ENCODE peak calls at places on chromosomes 4 and X, in five cellular contexts. One of them, this sample, is unnamed.

GRCh38 chrX:132041016-132041415 is 17.9 kb downstream of the STK26 start:
- DNase-seq in GM23338: peak; percentile 8
- DNase-seq in OCI-LY7: no peak
- DNase-seq in caudate nucleus: no peak
- DNase-seq in dorsolateral prefrontal cortex: no peak
- DNase-seq in this sample: no peak

GRCh38 chrX:41108007-41108683 is 22.9 kb downstream of the USP9X start:
- DNase-seq in dorsolateral prefrontal cortex: no peak
- DNase-seq in caudate nucleus: no peak
- DNase-seq in OCI-LY7: no peak
- DNase-seq in GM23338: no peak
- DNase-seq in this sample: no peak

GRCh38 chr4:187656953-187657352 is 338.6 kb upstream of the ZFP42 start:
- DNase-seq in OCI-LY7: no peak
- DNase-seq in caudate nucleus: no peak
- DNase-seq in dorsolateral prefrontal cortex: no peak
- DNase-seq in GM23338: no peak
- DNase-seq in this sample: no peak

GRCh38 chr4:85244638-85245037 is 230.3 kb upstream of the ARHGAP24 start:
- DNase-seq in GM23338: no peak
- DNase-seq in dorsolateral prefrontal cortex: no peak
- DNase-seq in OCI-LY7: no peak
- DNase-seq in caudate nucleus: no peak
- DNase-seq in this sample: no peak

GRCh38 chrX:868248-868647 is 237.7 kb downstream of the SHOX start:
- DNase-seq in dorsolateral prefrontal cortex: no peak
- DNase-seq in GM23338: no peak
- DNase-seq in caudate nucleus: no peak
- DNase-seq in OCI-LY7: no peak
- DNase-seq in this sample: no peak

GRCh38 chrX:136260801-136261200 is 9.6 kb upstream of the MAP7D3 start:
- DNase-seq in caudate nucleus: no peak
- DNase-seq in OCI-LY7: no peak
- DNase-seq in dorsolateral prefrontal cortex: peak; percentile 21
- DNase-seq in GM23338: no peak
- DNase-seq in this sample: no peak

GRCh38 chrX:19731307-19731706 is 156.1 kb downstream of the SH3KBP1 start:
- DNase-seq in dorsolateral prefrontal cortex: no peak
- DNase-seq in OCI-LY7: no peak
- DNase-seq in GM23338: no peak
- DNase-seq in caudate nucleus: no peak
- DNase-seq in this sample: no peak

GRCh38 chrX:150062292-150063137 is 124.2 kb upstream of the EOLA2 start:
- DNase-seq in GM23338: no peak
- DNase-seq in dorsolateral prefrontal cortex: no peak
- DNase-seq in caudate nucleus: no peak
- DNase-seq in OCI-LY7: no peak
- DNase-seq in this sample: no peak

GRCh38 chr4:186809070-186809469 is 85.4 kb upstream of the FAT1 start:
- DNase-seq in caudate nucleus: no peak
- DNase-seq in OCI-LY7: no peak
- DNase-seq in GM23338: no peak
- DNase-seq in dorsolateral prefrontal cortex: no peak
- DNase-seq in this sample: no peak

GRCh38 chr4:8542776-8543525 is 37.2 kb upstream of the GPR78 start:
- DNase-seq in caudate nucleus: no peak
- DNase-seq in OCI-LY7: no peak
- DNase-seq in GM23338: no peak
- DNase-seq in dorsolateral prefrontal cortex: no peak
- DNase-seq in this sample: no peak

GRCh38 chrX:135974279-135974856 is 580 bp upstream of the MMGT1 start:
- DNase-seq in OCI-LY7: peak; percentile 75
- DNase-seq in GM23338: peak; percentile 78
- DNase-seq in caudate nucleus: peak; percentile 78
- DNase-seq in dorsolateral prefrontal cortex: peak; percentile 71
- DNase-seq in this sample: peak; percentile 80

GRCh38 chr4:48032721-48033120 is 16.1 kb downstream of the NIPAL1 start:
- DNase-seq in GM23338: no peak
- DNase-seq in OCI-LY7: no peak
- DNase-seq in caudate nucleus: no peak
- DNase-seq in dorsolateral prefrontal cortex: no peak
- DNase-seq in this sample: no peak

GRCh38 chrX:98111684-98112083 is 1228.0 kb downstream of the RPA4 start:
- DNase-seq in caudate nucleus: no peak
- DNase-seq in GM23338: no peak
- DNase-seq in dorsolateral prefrontal cortex: no peak
- DNase-seq in OCI-LY7: no peak
- DNase-seq in this sample: no peak

GRCh38 chr4:8771258-8771590 is 100.4 kb downstream of the HMX1 start:
- DNase-seq in dorsolateral prefrontal cortex: no peak
- DNase-seq in caudate nucleus: no peak
- DNase-seq in OCI-LY7: no peak
- DNase-seq in GM23338: peak; percentile 26
- DNase-seq in this sample: peak; percentile 45

GRCh38 chrX:21509912-21510311 is 135.7 kb downstream of the CNKSR2 start:
- DNase-seq in caudate nucleus: no peak
- DNase-seq in OCI-LY7: no peak
- DNase-seq in GM23338: no peak
- DNase-seq in dorsolateral prefrontal cortex: no peak
- DNase-seq in this sample: no peak

GRCh38 chrX:140817943-140818342 is 108.4 kb downstream of the LINC00632 start:
- DNase-seq in OCI-LY7: peak; percentile 58
- DNase-seq in dorsolateral prefrontal cortex: no peak
- DNase-seq in GM23338: peak; percentile 51
- DNase-seq in caudate nucleus: no peak
- DNase-seq in this sample: no peak

GRCh38 chr4:40856836-40857362 is 107.1 kb downstream of the NSUN7 start:
- DNase-seq in GM23338: peak; percentile 95
- DNase-seq in caudate nucleus: peak; percentile 83
- DNase-seq in OCI-LY7: peak; percentile 79
- DNase-seq in dorsolateral prefrontal cortex: peak; percentile 73
- DNase-seq in this sample: no peak

GRCh38 chrX:47634871-47635575 is 5.3 kb upstream of the CFP start:
- DNase-seq in OCI-LY7: no peak
- DNase-seq in GM23338: no peak
- DNase-seq in caudate nucleus: no peak
- DNase-seq in dorsolateral prefrontal cortex: no peak
- DNase-seq in this sample: no peak

GRCh38 chr4:8209997-8210396 is 10.9 kb downstream of the SH3TC1 start:
- DNase-seq in caudate nucleus: no peak
- DNase-seq in dorsolateral prefrontal cortex: no peak
- DNase-seq in GM23338: no peak
- DNase-seq in OCI-LY7: no peak
- DNase-seq in this sample: no peak

GRCh38 chrX:71622347-71623104 is 4.2 kb upstream of the CXCR3 start:
- DNase-seq in caudate nucleus: no peak
- DNase-seq in GM23338: peak; percentile 39
- DNase-seq in dorsolateral prefrontal cortex: peak; percentile 56
- DNase-seq in OCI-LY7: peak; percentile 76
- DNase-seq in this sample: peak; percentile 66

GRCh38 chr4:61202638-61203495 is 2.7 kb downstream of the ADGRL3 start:
- DNase-seq in OCI-LY7: no peak
- DNase-seq in dorsolateral prefrontal cortex: peak; percentile 24
- DNase-seq in GM23338: peak; percentile 63
- DNase-seq in caudate nucleus: peak; percentile 63
- DNase-seq in this sample: no peak

GRCh38 chr4:61201562-61202099 is 1.5 kb downstream of the ADGRL3 start:
- DNase-seq in GM23338: peak; percentile 50
- DNase-seq in dorsolateral prefrontal cortex: peak; percentile 43
- DNase-seq in caudate nucleus: peak; percentile 60
- DNase-seq in OCI-LY7: no peak
- DNase-seq in this sample: peak; percentile 16

GRCh38 chr4:61200991-61201526 is 933 bp downstream of the ADGRL3 start:
- DNase-seq in GM23338: peak; percentile 74
- DNase-seq in caudate nucleus: peak; percentile 66
- DNase-seq in dorsolateral prefrontal cortex: peak; percentile 21
- DNase-seq in OCI-LY7: no peak
- DNase-seq in this sample: no peak

GRCh38 chr4:61202100-61202637 is 2.0 kb downstream of the ADGRL3 start:
- DNase-seq in dorsolateral prefrontal cortex: peak; percentile 43
- DNase-seq in OCI-LY7: no peak
- DNase-seq in caudate nucleus: peak; percentile 63
- DNase-seq in GM23338: peak; percentile 61
- DNase-seq in this sample: no peak

GRCh38 chr4:61204353-61204752 is 4.2 kb downstream of the ADGRL3 start:
- DNase-seq in GM23338: peak; percentile 55
- DNase-seq in OCI-LY7: no peak
- DNase-seq in dorsolateral prefrontal cortex: no peak
- DNase-seq in caudate nucleus: no peak
- DNase-seq in this sample: no peak
- H3K27ac ChIP-seq in GM23338: no peak overlapping the region
- H3K27ac ChIP-seq in OCI-LY7: no peak overlapping the region
- H3K27ac ChIP-seq in dorsolateral prefrontal cortex: peak overlapping the region; percentile 41
- H3K27ac ChIP-seq in caudate nucleus: no peak overlapping the region
- H3K27ac ChIP-seq in this sample: no peak overlapping the region

GRCh38 chr4:177237291-177237690 is 72.4 kb upstream of the NEIL3 start:
- DNase-seq in GM23338: no peak
- DNase-seq in dorsolateral prefrontal cortex: no peak
- DNase-seq in caudate nucleus: no peak
- DNase-seq in OCI-LY7: no peak
- DNase-seq in this sample: no peak

GRCh38 chr4:177236889-177237288 is 72.8 kb upstream of the NEIL3 start:
- DNase-seq in dorsolateral prefrontal cortex: no peak
- DNase-seq in OCI-LY7: no peak
- DNase-seq in caudate nucleus: no peak
- DNase-seq in GM23338: no peak
- DNase-seq in this sample: no peak

GRCh38 chr4:177242651-177243296 is 66.9 kb upstream of the NEIL3 start:
- DNase-seq in dorsolateral prefrontal cortex: no peak
- DNase-seq in GM23338: no peak
- DNase-seq in OCI-LY7: no peak
- DNase-seq in caudate nucleus: no peak
- DNase-seq in this sample: no peak

GRCh38 chr4:177239878-177240277 is 69.8 kb upstream of the NEIL3 start:
- DNase-seq in dorsolateral prefrontal cortex: no peak
- DNase-seq in GM23338: no peak
- DNase-seq in OCI-LY7: no peak
- DNase-seq in caudate nucleus: no peak
- DNase-seq in this sample: no peak

DNA sequence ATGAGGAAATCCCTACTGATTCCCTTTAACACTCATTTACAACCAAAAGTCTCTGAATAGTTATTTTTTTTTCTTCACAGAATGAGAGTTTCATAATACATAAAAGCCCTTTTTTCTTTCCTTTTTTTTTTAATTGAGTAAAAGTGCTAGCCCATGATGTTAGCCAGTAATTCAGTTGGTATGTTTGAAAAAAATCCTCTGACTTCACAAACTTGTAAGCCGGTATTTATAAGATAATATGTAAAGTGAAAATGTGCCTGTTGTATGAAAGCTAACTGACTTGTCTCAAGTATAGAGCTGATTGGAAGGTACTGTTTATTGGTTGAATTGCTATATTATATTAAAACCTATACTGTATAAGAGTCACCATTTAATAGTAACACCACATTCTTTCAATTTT is 70.2 kb upstream of the NEIL3 start:
- DNase-seq in caudate nucleus: no peak
- DNase-seq in OCI-LY7: no peak
- DNase-seq in dorsolateral prefrontal cortex: no peak
- DNase-seq in GM23338: no peak
- DNase-seq in this sample: no peak
- H3K27ac ChIP-seq in caudate nucleus: no peak overlapping the region
- H3K27ac ChIP-seq in OCI-LY7: no peak overlapping the region
- H3K27ac ChIP-seq in dorsolateral prefrontal cortex: no peak overlapping the region
- H3K27ac ChIP-seq in GM23338: no peak overlapping the region
- H3K27ac ChIP-seq in this sample: no peak overlapping the region

DNA sequence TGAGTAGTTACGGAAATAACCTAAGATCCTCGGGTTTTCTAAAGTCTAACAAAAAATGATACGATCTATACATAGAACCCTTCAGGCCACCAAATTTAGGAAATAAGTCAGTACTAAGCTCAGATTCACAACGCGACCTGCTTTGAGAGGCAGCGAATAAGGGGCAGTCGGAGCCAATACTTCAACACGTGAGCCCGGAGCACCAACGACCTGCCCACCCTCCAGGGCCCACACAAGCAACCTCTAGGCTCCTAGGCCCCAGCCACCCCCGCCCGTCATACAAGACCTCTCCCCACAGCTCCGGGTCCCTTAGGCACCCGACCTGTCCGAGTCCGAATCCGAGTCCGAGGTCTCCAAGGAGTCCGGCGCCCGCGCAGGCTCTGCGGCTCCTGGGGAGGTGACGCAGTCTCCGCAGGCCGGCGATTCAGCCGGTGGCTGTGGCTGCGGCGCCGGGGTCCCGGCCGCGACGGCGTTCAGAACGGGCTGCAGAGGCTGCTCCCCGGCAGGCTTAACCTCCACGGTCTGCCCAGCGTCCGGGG is 580 bp downstream of the NAF1 start:
- DNase-seq in OCI-LY7: peak; percentile 64
- DNase-seq in GM23338: peak; percentile 61
- DNase-seq in dorsolateral prefrontal cortex: peak; percentile 28
- DNase-seq in caudate nucleus: peak; percentile 73
- DNase-seq in this sample: peak; percentile 64
- H3K27ac ChIP-seq in OCI-LY7: peak overlapping the region; percentile 53
- H3K27ac ChIP-seq in GM23338: peak overlapping the region; percentile 80
- H3K27ac ChIP-seq in dorsolateral prefrontal cortex: peak overlapping the region; percentile 89
- H3K27ac ChIP-seq in caudate nucleus: peak overlapping the region; percentile 71
- H3K27ac ChIP-seq in this sample: peak overlapping the region; percentile 77

DNA sequence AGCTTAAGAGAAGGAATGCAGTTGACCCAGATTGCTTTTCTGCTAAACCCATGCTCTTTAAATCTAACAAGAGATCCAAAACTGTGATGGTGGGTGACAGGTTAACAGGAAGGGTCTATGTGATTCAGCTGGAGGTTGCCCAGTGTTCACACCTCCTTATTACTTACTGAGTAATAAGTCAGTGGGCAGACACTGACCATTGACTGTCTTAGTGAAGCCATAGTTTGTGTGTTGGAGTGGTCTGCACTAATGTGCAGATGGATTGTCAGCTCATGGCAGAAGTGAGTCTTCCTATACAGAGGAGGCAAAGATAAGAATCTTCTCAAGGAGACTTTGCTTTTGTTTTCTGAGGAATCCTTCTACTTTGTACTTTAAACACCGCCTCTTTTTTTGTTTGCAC is 15.2 kb upstream of the RUFY3 start:
- DNase-seq in dorsolateral prefrontal cortex: no peak
- DNase-seq in caudate nucleus: no peak
- DNase-seq in GM23338: no peak
- DNase-seq in OCI-LY7: no peak
- DNase-seq in this sample: no peak
- H3K27ac ChIP-seq in dorsolateral prefrontal cortex: peak overlapping the region; percentile 94
- H3K27ac ChIP-seq in caudate nucleus: no peak overlapping the region
- H3K27ac ChIP-seq in GM23338: no peak overlapping the region
- H3K27ac ChIP-seq in OCI-LY7: no peak overlapping the region
- H3K27ac ChIP-seq in this sample: no peak overlapping the region

DNA sequence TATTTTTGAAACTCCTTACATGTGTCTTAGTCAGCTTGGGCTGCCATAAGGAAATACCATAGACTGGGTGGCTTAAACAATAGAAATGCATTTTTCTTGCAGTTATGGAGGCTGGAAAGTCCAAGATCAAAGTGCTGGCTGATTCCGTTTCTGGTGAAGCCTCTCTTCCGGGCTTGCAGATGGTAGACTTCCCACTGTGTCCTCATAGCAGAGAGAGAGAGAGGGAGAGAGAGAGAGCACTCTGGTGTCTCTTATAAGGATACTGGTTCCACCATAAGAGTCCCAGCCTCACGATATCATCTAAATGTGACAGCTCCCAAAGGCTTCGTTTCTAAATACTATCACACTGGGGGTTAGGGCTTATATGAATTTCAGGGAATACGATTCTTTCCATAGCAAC is 39.7 kb downstream of the ENPEP start:
- DNase-seq in dorsolateral prefrontal cortex: no peak
- DNase-seq in OCI-LY7: peak; percentile 11
- DNase-seq in GM23338: no peak
- DNase-seq in caudate nucleus: no peak
- DNase-seq in this sample: no peak
- H3K27ac ChIP-seq in dorsolateral prefrontal cortex: no peak overlapping the region
- H3K27ac ChIP-seq in OCI-LY7: no peak overlapping the region
- H3K27ac ChIP-seq in GM23338: no peak overlapping the region
- H3K27ac ChIP-seq in caudate nucleus: no peak overlapping the region
- H3K27ac ChIP-seq in this sample: peak overlapping the region; percentile 74